ENCODE peak calls at places on chromosomes 3 and 15, in ten cellular contexts. I, H, R, E, D, F, T, C, A and U are unnamed samples.

GRCh38 chr3:187986514-187986934 is 167.4 kb upstream of the LPP start:
- DNase-seq in I (no peak), H (no peak), R (no peak), E (no peak), D (no peak), F (peak), T (no peak), C (no peak), A (no peak), U (peak)

GRCh38 chr15:85950101-85950500 is 129.6 kb upstream of the AGBL1 start:
- DNase-seq in I (no peak), H (no peak), R (no peak), E (no peak), D (no peak), F (no peak), T (peak), C (no peak), A (no peak), U (no peak)

GRCh38 chr3:192817053-192817452 is 89.7 kb upstream of the FGF12 start:
- DNase-seq in I (no peak), H (no peak), R (no peak), E (no peak), D (no peak), F (no peak), T (no peak), C (no peak), A (no peak), U (peak)

GRCh38 chr3:13420817-13421755 is 964 bp upstream of the NUP210 start:
- DNase-seq in I (no peak), H (peak), R (peak), E (peak), D (no peak), F (peak), T (no peak), C (peak), A (peak), U (no peak)

GRCh38 chr3:118637866-118638265 is 396.8 kb downstream of the IGSF11 start:
- DNase-seq in I (no peak), H (no peak), R (no peak), E (no peak), D (no peak), F (no peak), T (no peak), C (no peak), A (no peak), U (no peak)

GRCh38 chr3:112470791-112471190 is 28.5 kb downstream of the BTLA start:
- DNase-seq in I (no peak), H (no peak), R (no peak), E (no peak), D (no peak), F (no peak), T (no peak), C (no peak), A (no peak), U (peak)

GRCh38 chr15:83108266-83109219 is 1.1 kb downstream of the TM6SF1 start:
- DNase-seq in I (no peak), H (no peak), R (no peak), E (peak), D (no peak), F (no peak), T (no peak), C (peak), A (no peak), U (no peak)

GRCh38 chr3:191566469-191566868 is 105.5 kb downstream of the PYDC2 start:
- DNase-seq in I (no peak), H (no peak), R (no peak), E (no peak), D (no peak), F (no peak), T (no peak), C (no peak), A (no peak), U (no peak)

GRCh38 chr3:10833855-10834414 is 17.9 kb downstream of the SLC6A11 start:
- DNase-seq in I (no peak), H (no peak), R (no peak), E (no peak), D (no peak), F (no peak), T (peak), C (no peak), A (no peak), U (no peak)

GRCh38 chr15:48005921-48006541 is 114.8 kb upstream of the SLC24A5 start:
- DNase-seq in I (no peak), H (no peak), R (no peak), E (no peak), D (no peak), F (no peak), T (no peak), C (no peak), A (no peak), U (no peak)

GRCh38 chr3:46921041-46921440 is 43.5 kb downstream of the PTH1R start:
- DNase-seq in I (no peak), H (no peak), R (no peak), E (no peak), D (no peak), F (no peak), T (no peak), C (no peak), A (no peak), U (no peak)

GRCh38 chr3:16013563-16013962 is 160.9 kb upstream of the GALNT15 start:
- DNase-seq in I (no peak), H (no peak), R (no peak), E (no peak), D (no peak), F (no peak), T (no peak), C (no peak), A (no peak), U (no peak)

GRCh38 chr3:46449755-46450552 is 14.8 kb downstream of the LTF start:
- DNase-seq in I (no peak), H (no peak), R (no peak), E (no peak), D (no peak), F (no peak), T (no peak), C (peak), A (no peak), U (no peak)

GRCh38 chr3:48989126-48989795 is 780 bp upstream of the P4HTM start:
- DNase-seq in I (no peak), H (no peak), R (no peak), E (no peak), D (no peak), F (no peak), T (no peak), C (no peak), A (no peak), U (no peak)

GRCh38 chr3:156181509-156181908 is 61.1 kb downstream of the KCNAB1 start:
- DNase-seq in I (no peak), H (no peak), R (no peak), E (peak), D (no peak), F (no peak), T (peak), C (peak), A (no peak), U (no peak)

GRCh38 chr3:59994720-59995304 is 945.0 kb upstream of the CFAP20DC start:
- DNase-seq in I (no peak), H (no peak), R (no peak), E (no peak), D (no peak), F (no peak), T (peak), C (peak), A (no peak), U (no peak)

GRCh38 chr3:39665441-39665840 is 144.0 kb upstream of the MYRIP start:
- DNase-seq in I (no peak), H (no peak), R (no peak), E (no peak), D (no peak), F (no peak), T (no peak), C (no peak), A (no peak), U (no peak)

GRCh38 chr15:60649845-60650548 is 171.1 kb upstream of the ICE2 start:
- DNase-seq in I (no peak), H (peak), R (no peak), E (no peak), D (no peak), F (peak), T (no peak), C (no peak), A (peak), U (no peak)

GRCh38 chr3:13528217-13528801 is 20.6 kb upstream of the FBLN2 start:
- DNase-seq in I (no peak), H (no peak), R (no peak), E (no peak), D (no peak), F (no peak), T (peak), C (peak), A (no peak), U (no peak)